ENCODE peak calls at places on chromosomes 12 and 14, in six cellular contexts. A, B, Q, W, G and C are unnamed samples.
A peak's percentile ranks its signal among the peaks of the same experiment; 100 is the strongest.

GRCh38 chr12:52821826-52822660 is 8.1 kb upstream of the KRT4 start:
- DNase-seq in A (no peak), B (no peak), Q (no peak), W (no peak), G (no peak), C (no peak)

GRCh38 chr12:108800591-108800990 is 56.8 kb downstream of the SSH1 start:
- DNase-seq in A (no peak), B (no peak), Q (peak; percentile 26), W (peak; percentile 67), G (no peak), C (no peak)

GRCh38 chr12:98420403-98420800 is 95.0 kb upstream of the TMPO start:
- DNase-seq in A (no peak), B (no peak), Q (no peak), W (no peak), G (no peak), C (no peak)

GRCh38 chr12:6841139-6841515 is 402 bp downstream of the GNB3 start:
- DNase-seq in A (no peak), B (no peak), Q (no peak), W (no peak), G (no peak), C (no peak)

GRCh38 chr14:23436327-23437141 is 1.1 kb upstream of the MYH7 start:
- DNase-seq in A (peak; percentile 19), B (no peak), Q (no peak), W (no peak), G (no peak), C (no peak)

GRCh38 chr14:43669355-43669754 is 837.7 kb downstream of the FSCB start:
- DNase-seq in A (no peak), B (no peak), Q (no peak), W (no peak), G (no peak), C (no peak)

GRCh38 chr12:98085360-98085759 is 430.0 kb upstream of the TMPO start:
- DNase-seq in A (peak; percentile 9), B (no peak), Q (peak; percentile 31), W (no peak), G (no peak), C (no peak)

GRCh38 chr14:55454264-55455151 is 14.1 kb upstream of the TBPL2 start:
- DNase-seq in A (peak; percentile 13), B (no peak), Q (peak; percentile 84), W (peak; percentile 86), G (no peak), C (peak; percentile 42)

GRCh38 chr12:80033457-80033856 is 65.9 kb upstream of the OTOGL start:
- DNase-seq in A (no peak), B (no peak), Q (peak; percentile 38), W (peak; percentile 89), G (no peak), C (no peak)

GRCh38 chr14:89911018-89911919 is 43.3 kb downstream of the EFCAB11 start:
- DNase-seq in A (peak; percentile 55), B (peak; percentile 12), Q (peak; percentile 59), W (peak; percentile 75), G (peak; percentile 59), C (peak; percentile 59)

GRCh38 chr14:89607453-89607852 is 190.4 kb upstream of the FOXN3 start:
- DNase-seq in A (no peak), B (no peak), Q (no peak), W (peak; percentile 40), G (no peak), C (no peak)

GRCh38 chr12:71426648-71427047 is 12.9 kb upstream of the LGR5 start:
- DNase-seq in A (no peak), B (no peak), Q (peak; percentile 69), W (peak; percentile 11), G (no peak), C (no peak)

GRCh38 chr14:45664668-45665356 is 411.8 kb upstream of the MIS18BP1 start:
- DNase-seq in A (peak; percentile 73), B (no peak), Q (no peak), W (no peak), G (peak; percentile 73), C (peak; percentile 70)

GRCh38 chr12:62192486-62193250 is 67.5 kb upstream of the USP15 start:
- DNase-seq in A (peak; percentile 92), B (peak; percentile 83), Q (peak; percentile 86), W (peak; percentile 82), G (peak; percentile 85), C (no peak)

GRCh38 chr14:57212919-57213318 is 55.8 kb downstream of the EXOC5 start:
- DNase-seq in A (no peak), B (no peak), Q (no peak), W (peak; percentile 7), G (no peak), C (no peak)

GRCh38 chr12:98238513-98238912 is 276.9 kb upstream of the TMPO start:
- DNase-seq in A (no peak), B (no peak), Q (peak; percentile 37), W (peak; percentile 29), G (no peak), C (no peak)

GRCh38 chr12:98998697-98999299 is 353.7 kb downstream of the APAF1 start:
- DNase-seq in A (peak; percentile 47), B (peak; percentile 37), Q (peak; percentile 49), W (peak; percentile 38), G (no peak), C (no peak)

GRCh38 chr14:106459971-106460730 is 933.8 kb downstream of the TMEM121 start:
- DNase-seq in A (no peak), B (no peak), Q (no peak), W (no peak), G (no peak), C (no peak)

GRCh38 chr12:48247181-48247966 is 44.3 kb upstream of the OR10AD1 start:
- DNase-seq in A (no peak), B (no peak), Q (no peak), W (no peak), G (no peak), C (no peak)

DNA sequence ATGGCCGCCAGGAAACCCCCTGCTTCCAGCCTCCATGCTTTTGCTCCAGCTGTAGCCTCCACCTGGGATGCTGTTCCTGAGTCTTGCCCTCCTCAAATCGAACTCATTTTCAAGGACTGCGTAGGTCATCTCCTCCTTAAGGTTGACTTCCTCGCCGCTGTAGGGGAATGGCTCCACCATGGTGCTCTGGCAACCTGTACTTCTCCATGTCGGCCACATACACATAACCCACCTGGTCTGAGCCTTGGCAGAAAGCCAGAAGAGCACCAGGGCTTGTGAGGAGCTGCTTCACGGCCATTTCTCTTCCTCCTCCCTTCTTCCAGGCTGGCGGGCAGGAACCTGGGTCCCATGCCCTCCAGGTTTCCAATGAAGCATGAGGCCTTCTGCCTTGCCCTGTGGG is 36.7 kb upstream of the BEGAIN start:
- DNase-seq in A (no peak), B (no peak), Q (no peak), W (no peak), G (no peak), C (no peak)
- H3K4ac ChIP-seq in A (no peak overlapping the region), B (no peak overlapping the region), Q (no peak overlapping the region), W (no peak overlapping the region), G (no peak overlapping the region), C (no peak overlapping the region)

GRCh38 chr12:124517260-124518050 is 50.0 kb downstream of the NCOR2 start:
- DNase-seq in A (no peak), B (no peak), Q (no peak), W (peak; percentile 38), G (no peak), C (no peak)

GRCh38 chr12:124514996-124515932 is 52.1 kb downstream of the NCOR2 start:
- DNase-seq in A (no peak), B (no peak), Q (no peak), W (no peak), G (no peak), C (no peak)

GRCh38 chr12:124516850-124517249 is 50.6 kb downstream of the NCOR2 start:
- DNase-seq in A (no peak), B (no peak), Q (no peak), W (no peak), G (no peak), C (no peak)

GRCh38 chr12:124514145-124514995 is 53.0 kb downstream of the NCOR2 start:
- DNase-seq in A (no peak), B (no peak), Q (no peak), W (no peak), G (no peak), C (no peak)

GRCh38 chr12:124515981-124516380 is 51.4 kb downstream of the NCOR2 start:
- DNase-seq in A (no peak), B (no peak), Q (no peak), W (no peak), G (no peak), C (no peak)
- H3K4ac ChIP-seq in A (no peak overlapping the region), B (no peak overlapping the region), Q (no peak overlapping the region), W (no peak overlapping the region), G (no peak overlapping the region), C (peak overlapping the region; percentile 10)

GRCh38 chr14:61491876-61492440 is 170.6 kb downstream of the PRKCH start:
- DNase-seq in A (no peak), B (no peak), Q (no peak), W (no peak), G (no peak), C (no peak)

GRCh38 chr14:61492474-61492873 is 171.1 kb downstream of the PRKCH start:
- DNase-seq in A (no peak), B (no peak), Q (no peak), W (no peak), G (no peak), C (no peak)

GRCh38 chr14:61491224-61491623 is 169.8 kb downstream of the PRKCH start:
- DNase-seq in A (no peak), B (no peak), Q (no peak), W (no peak), G (no peak), C (no peak)

GRCh38 chr14:61493996-61494395 is 172.6 kb downstream of the PRKCH start:
- DNase-seq in A (no peak), B (no peak), Q (no peak), W (peak; percentile 23), G (no peak), C (no peak)

GRCh38 chr14:61493239-61493638 is 171.9 kb downstream of the PRKCH start:
- DNase-seq in A (peak; percentile 84), B (no peak), Q (peak; percentile 81), W (peak; percentile 94), G (no peak), C (no peak)
- H3K4ac ChIP-seq in A (no peak overlapping the region), B (no peak overlapping the region), Q (no peak overlapping the region), W (peak overlapping the region; percentile 89), G (no peak overlapping the region), C (no peak overlapping the region)

GRCh38 chr12:14264777-14265176 is 100.7 kb upstream of the ATF7IP start:
- DNase-seq in A (peak; percentile 48), B (no peak), Q (peak; percentile 65), W (peak; percentile 12), G (no peak), C (no peak)

GRCh38 chr12:14261861-14262260 is 103.6 kb upstream of the ATF7IP start:
- DNase-seq in A (no peak), B (no peak), Q (no peak), W (no peak), G (no peak), C (no peak)

GRCh38 chr12:14263742-14264141 is 101.7 kb upstream of the ATF7IP start:
- DNase-seq in A (no peak), B (no peak), Q (no peak), W (no peak), G (no peak), C (no peak)

GRCh38 chr12:14262771-14263511 is 102.5 kb upstream of the ATF7IP start:
- DNase-seq in A (no peak), B (no peak), Q (no peak), W (no peak), G (no peak), C (no peak)

DNA sequence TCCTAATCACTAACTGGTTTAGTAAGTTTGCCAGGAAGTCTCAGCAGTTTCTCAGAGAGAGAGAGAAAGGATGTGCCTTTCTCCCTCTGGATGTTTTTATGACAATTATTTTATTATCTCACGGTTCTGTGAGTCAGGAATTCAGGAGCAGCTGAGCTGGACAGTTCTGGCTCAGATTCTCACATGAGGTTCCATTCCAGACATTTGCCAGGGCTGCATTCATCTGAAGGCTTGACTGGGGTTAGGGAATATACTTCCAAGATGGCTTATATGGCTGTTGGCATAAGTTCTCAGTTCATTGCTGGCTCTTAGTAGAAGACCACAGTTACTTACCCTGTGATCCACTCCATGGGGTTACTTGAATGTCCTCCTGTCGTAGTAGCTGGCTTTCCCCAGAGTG is 101.2 kb upstream of the ATF7IP start:
- DNase-seq in A (peak; percentile 37), B (no peak), Q (peak; percentile 22), W (peak; percentile 31), G (no peak), C (no peak)
- H3K4ac ChIP-seq in A (no peak overlapping the region), B (no peak overlapping the region), Q (no peak overlapping the region), W (no peak overlapping the region), G (no peak overlapping the region), C (no peak overlapping the region)